ENCODE peak calls at places on chromosomes 5 and 9, in nine cellular contexts. One of them, this sample, is unnamed. For H3K9me3, the result is how much of the 10 kb centered on the place peaks cover.

GRCh38 chr5:154449786-154450185 is 4.0 kb downstream of the SAP30L start:
- DNase-seq in effector memory CD4-positive, alpha-beta T cell: no peak
- DNase-seq in body of pancreas: no peak
- DNase-seq in CD8-positive, alpha-beta memory T cell: no peak
- DNase-seq in neuronal stem cell: no peak
- DNase-seq in tibial nerve: no peak
- DNase-seq in WERI-Rb-1: no peak
- DNase-seq in OCI-LY7: no peak
- DNase-seq in lower lobe of right lung: no peak
- DNase-seq in this sample: no peak

GRCh38 chr9:21906213-21906612 is 88.0 kb downstream of the CDKN2A start:
- DNase-seq in neuronal stem cell: no peak
- DNase-seq in tibial nerve: no peak
- DNase-seq in body of pancreas: no peak
- DNase-seq in CD8-positive, alpha-beta memory T cell: no peak
- DNase-seq in WERI-Rb-1: no peak
- DNase-seq in effector memory CD4-positive, alpha-beta T cell: no peak
- DNase-seq in lower lobe of right lung: no peak
- DNase-seq in OCI-LY7: no peak
- DNase-seq in this sample: no peak

GRCh38 chr9:128805661-128806060 is 12.6 kb upstream of the ENDOG start:
- DNase-seq in tibial nerve: no peak
- DNase-seq in body of pancreas: no peak
- DNase-seq in OCI-LY7: no peak
- DNase-seq in neuronal stem cell: no peak
- DNase-seq in effector memory CD4-positive, alpha-beta T cell: no peak
- DNase-seq in CD8-positive, alpha-beta memory T cell: no peak
- DNase-seq in lower lobe of right lung: no peak
- DNase-seq in WERI-Rb-1: no peak
- DNase-seq in this sample: no peak

GRCh38 chr5:87579678-87580077 is 166.9 kb upstream of the CCNH start:
- DNase-seq in CD8-positive, alpha-beta memory T cell: no peak
- DNase-seq in WERI-Rb-1: no peak
- DNase-seq in OCI-LY7: no peak
- DNase-seq in tibial nerve: no peak
- DNase-seq in effector memory CD4-positive, alpha-beta T cell: no peak
- DNase-seq in body of pancreas: no peak
- DNase-seq in neuronal stem cell: no peak
- DNase-seq in lower lobe of right lung: no peak
- DNase-seq in this sample: no peak

GRCh38 chr9:134643306-134643705 is 1.7 kb downstream of the COL5A1 start:
- DNase-seq in WERI-Rb-1: no peak
- DNase-seq in lower lobe of right lung: no peak
- DNase-seq in OCI-LY7: no peak
- DNase-seq in effector memory CD4-positive, alpha-beta T cell: no peak
- DNase-seq in body of pancreas: no peak
- DNase-seq in CD8-positive, alpha-beta memory T cell: no peak
- DNase-seq in neuronal stem cell: no peak
- DNase-seq in tibial nerve: no peak
- DNase-seq in this sample: peak

GRCh38 chr5:61028382-61028781 is 83.4 kb downstream of the NDUFAF2 start:
- DNase-seq in tibial nerve: no peak
- DNase-seq in neuronal stem cell: no peak
- DNase-seq in OCI-LY7: no peak
- DNase-seq in body of pancreas: no peak
- DNase-seq in WERI-Rb-1: no peak
- DNase-seq in effector memory CD4-positive, alpha-beta T cell: no peak
- DNase-seq in CD8-positive, alpha-beta memory T cell: no peak
- DNase-seq in lower lobe of right lung: no peak
- DNase-seq in this sample: no peak

GRCh38 chr9:93022066-93022465 is 36.4 kb upstream of the SUSD3 start:
- DNase-seq in tibial nerve: no peak
- DNase-seq in effector memory CD4-positive, alpha-beta T cell: no peak
- DNase-seq in WERI-Rb-1: no peak
- DNase-seq in body of pancreas: no peak
- DNase-seq in CD8-positive, alpha-beta memory T cell: no peak
- DNase-seq in lower lobe of right lung: no peak
- DNase-seq in OCI-LY7: no peak
- DNase-seq in neuronal stem cell: no peak
- DNase-seq in this sample: no peak

GRCh38 chr9:108552459-108553040 is 303.2 kb downstream of the ACTL7B start:
- DNase-seq in tibial nerve: no peak
- DNase-seq in body of pancreas: peak
- DNase-seq in lower lobe of right lung: no peak
- DNase-seq in WERI-Rb-1: no peak
- DNase-seq in effector memory CD4-positive, alpha-beta T cell: no peak
- DNase-seq in CD8-positive, alpha-beta memory T cell: no peak
- DNase-seq in OCI-LY7: no peak
- DNase-seq in neuronal stem cell: no peak
- DNase-seq in this sample: peak

GRCh38 chr5:168317096-168317520 is 25.7 kb downstream of the WWC1 start:
- DNase-seq in OCI-LY7: no peak
- DNase-seq in effector memory CD4-positive, alpha-beta T cell: no peak
- DNase-seq in CD8-positive, alpha-beta memory T cell: no peak
- DNase-seq in lower lobe of right lung: no peak
- DNase-seq in body of pancreas: no peak
- DNase-seq in tibial nerve: no peak
- DNase-seq in neuronal stem cell: no peak
- DNase-seq in WERI-Rb-1: peak
- DNase-seq in this sample: no peak

GRCh38 chr9:129506892-129507291 is 114.0 kb downstream of the C9orf50 start:
- DNase-seq in WERI-Rb-1: no peak
- DNase-seq in CD8-positive, alpha-beta memory T cell: no peak
- DNase-seq in body of pancreas: peak
- DNase-seq in OCI-LY7: no peak
- DNase-seq in neuronal stem cell: no peak
- DNase-seq in tibial nerve: no peak
- DNase-seq in effector memory CD4-positive, alpha-beta T cell: no peak
- DNase-seq in lower lobe of right lung: no peak
- DNase-seq in this sample: peak

GRCh38 chr5:55146080-55146479 is 13.9 kb upstream of the GPX8 start:
- DNase-seq in effector memory CD4-positive, alpha-beta T cell: no peak
- DNase-seq in CD8-positive, alpha-beta memory T cell: no peak
- DNase-seq in neuronal stem cell: no peak
- DNase-seq in body of pancreas: no peak
- DNase-seq in OCI-LY7: no peak
- DNase-seq in WERI-Rb-1: no peak
- DNase-seq in lower lobe of right lung: no peak
- DNase-seq in tibial nerve: no peak
- DNase-seq in this sample: no peak

GRCh38 chr5:157915638-157916037 is 56.7 kb upstream of the CLINT1 start:
- DNase-seq in tibial nerve: peak
- DNase-seq in neuronal stem cell: no peak
- DNase-seq in body of pancreas: peak
- DNase-seq in lower lobe of right lung: peak
- DNase-seq in CD8-positive, alpha-beta memory T cell: no peak
- DNase-seq in effector memory CD4-positive, alpha-beta T cell: no peak
- DNase-seq in OCI-LY7: peak
- DNase-seq in WERI-Rb-1: no peak
- DNase-seq in this sample: peak

GRCh38 chr9:23830459-23830805 is 4.4 kb upstream of the ELAVL2 start:
- DNase-seq in WERI-Rb-1: no peak
- DNase-seq in lower lobe of right lung: no peak
- DNase-seq in OCI-LY7: no peak
- DNase-seq in CD8-positive, alpha-beta memory T cell: no peak
- DNase-seq in body of pancreas: no peak
- DNase-seq in effector memory CD4-positive, alpha-beta T cell: no peak
- DNase-seq in tibial nerve: no peak
- DNase-seq in neuronal stem cell: no peak
- DNase-seq in this sample: no peak

GRCh38 chr9:23829580-23830458 is 3.8 kb upstream of the ELAVL2 start:
- DNase-seq in tibial nerve: no peak
- DNase-seq in OCI-LY7: no peak
- DNase-seq in CD8-positive, alpha-beta memory T cell: no peak
- DNase-seq in WERI-Rb-1: no peak
- DNase-seq in effector memory CD4-positive, alpha-beta T cell: no peak
- DNase-seq in body of pancreas: no peak
- DNase-seq in neuronal stem cell: no peak
- DNase-seq in lower lobe of right lung: no peak
- DNase-seq in this sample: peak

GRCh38 chr9:23826120-23826629 is at the start of gene ELAVL2:
- DNase-seq in effector memory CD4-positive, alpha-beta T cell: peak
- DNase-seq in CD8-positive, alpha-beta memory T cell: no peak
- DNase-seq in body of pancreas: peak
- DNase-seq in OCI-LY7: no peak
- DNase-seq in WERI-Rb-1: peak
- DNase-seq in lower lobe of right lung: peak
- DNase-seq in neuronal stem cell: peak
- DNase-seq in tibial nerve: peak
- DNase-seq in this sample: peak

GRCh38 chr9:23825700-23826099 is 340 bp downstream of the ELAVL2 start:
- DNase-seq in neuronal stem cell: no peak
- DNase-seq in body of pancreas: no peak
- DNase-seq in WERI-Rb-1: no peak
- DNase-seq in lower lobe of right lung: no peak
- DNase-seq in OCI-LY7: no peak
- DNase-seq in effector memory CD4-positive, alpha-beta T cell: no peak
- DNase-seq in CD8-positive, alpha-beta memory T cell: no peak
- DNase-seq in tibial nerve: no peak
- DNase-seq in this sample: no peak

GRCh38 chr9:23830949-23831730 is 5.1 kb upstream of the ELAVL2 start:
- DNase-seq in effector memory CD4-positive, alpha-beta T cell: no peak
- DNase-seq in tibial nerve: no peak
- DNase-seq in neuronal stem cell: no peak
- DNase-seq in lower lobe of right lung: no peak
- DNase-seq in body of pancreas: no peak
- DNase-seq in CD8-positive, alpha-beta memory T cell: no peak
- DNase-seq in OCI-LY7: no peak
- DNase-seq in WERI-Rb-1: peak
- DNase-seq in this sample: no peak
- H3K9me3 ChIP-seq in effector memory CD4-positive, alpha-beta T cell: under half
- H3K9me3 ChIP-seq in tibial nerve: under half
- H3K9me3 ChIP-seq in neuronal stem cell: under half
- H3K9me3 ChIP-seq in lower lobe of right lung: under half
- H3K9me3 ChIP-seq in body of pancreas: under half
- H3K9me3 ChIP-seq in CD8-positive, alpha-beta memory T cell: under half
- H3K9me3 ChIP-seq in OCI-LY7: under half
- H3K9me3 ChIP-seq in WERI-Rb-1: under half
- H3K9me3 ChIP-seq in this sample: under half

GRCh38 chr5:106135473-106135872 is 1535.3 kb downstream of the EFNA5 start:
- DNase-seq in OCI-LY7: no peak
- DNase-seq in body of pancreas: no peak
- DNase-seq in lower lobe of right lung: no peak
- DNase-seq in neuronal stem cell: no peak
- DNase-seq in WERI-Rb-1: no peak
- DNase-seq in tibial nerve: no peak
- DNase-seq in effector memory CD4-positive, alpha-beta T cell: no peak
- DNase-seq in CD8-positive, alpha-beta memory T cell: no peak
- DNase-seq in this sample: no peak
- H3K4me3 ChIP-seq in OCI-LY7: no peak
- H3K4me3 ChIP-seq in body of pancreas: no peak
- H3K4me3 ChIP-seq in lower lobe of right lung: no peak
- H3K4me3 ChIP-seq in neuronal stem cell: no peak
- H3K4me3 ChIP-seq in WERI-Rb-1: no peak
- H3K4me3 ChIP-seq in tibial nerve: no peak
- H3K4me3 ChIP-seq in effector memory CD4-positive, alpha-beta T cell: no peak
- H3K4me3 ChIP-seq in CD8-positive, alpha-beta memory T cell: no peak
- H3K4me3 ChIP-seq in this sample: no peak

DNA sequence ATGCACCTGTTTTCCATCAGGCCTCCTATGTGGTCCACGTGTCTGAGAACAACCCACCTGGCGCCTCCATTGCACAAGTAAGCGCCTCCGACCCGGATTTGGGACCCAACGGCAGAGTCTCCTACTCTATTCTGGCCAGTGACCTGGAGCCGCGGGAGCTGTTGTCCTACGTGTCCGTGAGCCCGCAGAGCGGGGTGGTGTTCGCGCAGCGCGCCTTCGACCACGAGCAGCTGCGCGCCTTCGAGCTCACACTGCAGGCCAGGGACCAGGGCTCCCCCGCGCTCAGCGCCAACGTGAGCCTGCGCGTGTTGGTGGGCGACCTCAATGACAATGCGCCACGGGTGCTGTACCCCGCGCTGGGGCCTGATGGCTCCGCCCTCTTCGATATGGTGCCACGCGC is 1.7 kb downstream of the PCDHGB1 start:
- DNase-seq in neuronal stem cell: no peak
- DNase-seq in OCI-LY7: no peak
- DNase-seq in lower lobe of right lung: no peak
- DNase-seq in body of pancreas: no peak
- DNase-seq in WERI-Rb-1: no peak
- DNase-seq in effector memory CD4-positive, alpha-beta T cell: no peak
- DNase-seq in CD8-positive, alpha-beta memory T cell: no peak
- DNase-seq in tibial nerve: no peak
- DNase-seq in this sample: no peak
- H3K9me3 ChIP-seq in neuronal stem cell: under half
- H3K9me3 ChIP-seq in OCI-LY7: under half
- H3K9me3 ChIP-seq in lower lobe of right lung: half or more
- H3K9me3 ChIP-seq in body of pancreas: half or more
- H3K9me3 ChIP-seq in WERI-Rb-1: under half
- H3K9me3 ChIP-seq in effector memory CD4-positive, alpha-beta T cell: under half
- H3K9me3 ChIP-seq in CD8-positive, alpha-beta memory T cell: under half
- H3K9me3 ChIP-seq in tibial nerve: half or more
- H3K9me3 ChIP-seq in this sample: under half

GRCh38 chr9:27561697-27562096 is 11.6 kb downstream of the C9orf72 start:
- DNase-seq in effector memory CD4-positive, alpha-beta T cell: no peak
- DNase-seq in tibial nerve: no peak
- DNase-seq in OCI-LY7: no peak
- DNase-seq in CD8-positive, alpha-beta memory T cell: no peak
- DNase-seq in lower lobe of right lung: no peak
- DNase-seq in neuronal stem cell: no peak
- DNase-seq in WERI-Rb-1: no peak
- DNase-seq in body of pancreas: no peak
- DNase-seq in this sample: no peak
- H3K4me3 ChIP-seq in effector memory CD4-positive, alpha-beta T cell: no peak
- H3K4me3 ChIP-seq in tibial nerve: no peak
- H3K4me3 ChIP-seq in OCI-LY7: no peak
- H3K4me3 ChIP-seq in CD8-positive, alpha-beta memory T cell: no peak
- H3K4me3 ChIP-seq in lower lobe of right lung: no peak
- H3K4me3 ChIP-seq in neuronal stem cell: no peak
- H3K4me3 ChIP-seq in WERI-Rb-1: no peak
- H3K4me3 ChIP-seq in body of pancreas: no peak
- H3K4me3 ChIP-seq in this sample: no peak

GRCh38 chr5:165723931-165724330 is 2218.5 kb downstream of the MAT2B start:
- DNase-seq in effector memory CD4-positive, alpha-beta T cell: no peak
- DNase-seq in body of pancreas: no peak
- DNase-seq in neuronal stem cell: no peak
- DNase-seq in tibial nerve: no peak
- DNase-seq in WERI-Rb-1: no peak
- DNase-seq in lower lobe of right lung: no peak
- DNase-seq in CD8-positive, alpha-beta memory T cell: no peak
- DNase-seq in OCI-LY7: no peak
- DNase-seq in this sample: no peak
- H3K9me3 ChIP-seq in effector memory CD4-positive, alpha-beta T cell: under half
- H3K9me3 ChIP-seq in body of pancreas: under half
- H3K9me3 ChIP-seq in neuronal stem cell: under half
- H3K9me3 ChIP-seq in tibial nerve: under half
- H3K9me3 ChIP-seq in WERI-Rb-1: under half
- H3K9me3 ChIP-seq in lower lobe of right lung: under half
- H3K9me3 ChIP-seq in CD8-positive, alpha-beta memory T cell: under half
- H3K9me3 ChIP-seq in OCI-LY7: under half
- H3K9me3 ChIP-seq in this sample: under half

This sample was measured in cardiac muscle cell.